ENCODE peak calls at places on chromosome 19, in seven cellular contexts. One of them, this sample, is unnamed.

GRCh38 chr19:46571495-46571894 is 29.6 kb upstream of the CALM3 start:
- DNase-seq in transverse colon: no peak
- DNase-seq in osteoblast: peak; percentile 86
- DNase-seq in natural killer cell: no peak
- DNase-seq in Right ventricle myocardium superior: no peak
- DNase-seq in NCI-H510A: no peak
- DNase-seq in T-cell: no peak
- DNase-seq in this sample: no peak

GRCh38 chr19:38417544-38418506 is 8.2 kb downstream of the RASGRP4 start:
- DNase-seq in transverse colon: peak; percentile 75
- DNase-seq in osteoblast: peak; percentile 58
- DNase-seq in natural killer cell: no peak
- DNase-seq in Right ventricle myocardium superior: peak; percentile 87
- DNase-seq in NCI-H510A: peak; percentile 23
- DNase-seq in T-cell: peak; percentile 26
- DNase-seq in this sample: peak; percentile 85

GRCh38 chr19:18062043-18062442 is 24.7 kb downstream of the IL12RB1 start:
- DNase-seq in transverse colon: no peak
- DNase-seq in osteoblast: no peak
- DNase-seq in natural killer cell: no peak
- DNase-seq in Right ventricle myocardium superior: peak; percentile 22
- DNase-seq in NCI-H510A: peak; percentile 33
- DNase-seq in T-cell: no peak
- DNase-seq in this sample: no peak

GRCh38 chr19:3062165-3063105 is at the start of gene TLE5:
- DNase-seq in transverse colon: peak; percentile 80
- DNase-seq in osteoblast: peak; percentile 99
- DNase-seq in natural killer cell: peak; percentile 66
- DNase-seq in Right ventricle myocardium superior: peak; percentile 82
- DNase-seq in NCI-H510A: peak; percentile 47
- DNase-seq in T-cell: peak; percentile 73
- DNase-seq in this sample: peak; percentile 93

GRCh38 chr19:39398297-39398864 is 7.2 kb downstream of the MED29 start:
- DNase-seq in transverse colon: peak; percentile 89
- DNase-seq in osteoblast: peak; percentile 91
- DNase-seq in natural killer cell: peak; percentile 59
- DNase-seq in Right ventricle myocardium superior: peak; percentile 89
- DNase-seq in NCI-H510A: no peak
- DNase-seq in T-cell: peak; percentile 20
- DNase-seq in this sample: peak; percentile 84

GRCh38 chr19:29292562-29292961 is 79.6 kb upstream of the UQCRFS1 start:
- DNase-seq in transverse colon: no peak
- DNase-seq in osteoblast: no peak
- DNase-seq in natural killer cell: no peak
- DNase-seq in Right ventricle myocardium superior: no peak
- DNase-seq in NCI-H510A: no peak
- DNase-seq in T-cell: no peak
- DNase-seq in this sample: no peak

GRCh38 chr19:13918726-13919411 is 12.9 kb downstream of the CC2D1A start:
- DNase-seq in transverse colon: no peak
- DNase-seq in osteoblast: peak; percentile 45
- DNase-seq in natural killer cell: no peak
- DNase-seq in Right ventricle myocardium superior: no peak
- DNase-seq in NCI-H510A: no peak
- DNase-seq in T-cell: no peak
- DNase-seq in this sample: no peak

GRCh38 chr19:46919324-46919723 is 58.5 kb downstream of the ARHGAP35 start:
- DNase-seq in transverse colon: no peak
- DNase-seq in osteoblast: peak; percentile 41
- DNase-seq in natural killer cell: no peak
- DNase-seq in Right ventricle myocardium superior: no peak
- DNase-seq in NCI-H510A: no peak
- DNase-seq in T-cell: no peak
- DNase-seq in this sample: no peak

GRCh38 chr19:8399681-8400188 is 9.6 kb downstream of the RAB11B start:
- DNase-seq in transverse colon: no peak
- DNase-seq in osteoblast: peak; percentile 27
- DNase-seq in natural killer cell: no peak
- DNase-seq in Right ventricle myocardium superior: no peak
- DNase-seq in NCI-H510A: no peak
- DNase-seq in T-cell: no peak
- DNase-seq in this sample: no peak

GRCh38 chr19:18292460-18292809 is 11.0 kb upstream of the JUND start:
- DNase-seq in transverse colon: no peak
- DNase-seq in osteoblast: no peak
- DNase-seq in natural killer cell: no peak
- DNase-seq in Right ventricle myocardium superior: no peak
- DNase-seq in NCI-H510A: no peak
- DNase-seq in T-cell: no peak
- DNase-seq in this sample: no peak

GRCh38 chr19:13098291-13099072 is 4.2 kb downstream of the LYL1 start:
- DNase-seq in transverse colon: no peak
- DNase-seq in osteoblast: peak; percentile 98
- DNase-seq in natural killer cell: no peak
- DNase-seq in Right ventricle myocardium superior: no peak
- DNase-seq in NCI-H510A: no peak
- DNase-seq in T-cell: no peak
- DNase-seq in this sample: peak; percentile 81

GRCh38 chr19:46951236-46951986 is 68.2 kb upstream of the NPAS1 start:
- DNase-seq in transverse colon: peak; percentile 88
- DNase-seq in osteoblast: peak; percentile 86
- DNase-seq in natural killer cell: no peak
- DNase-seq in Right ventricle myocardium superior: no peak
- DNase-seq in NCI-H510A: no peak
- DNase-seq in T-cell: no peak
- DNase-seq in this sample: no peak

GRCh38 chr19:47095707-47096704 is 17.6 kb downstream of the ZC3H4 start:
- DNase-seq in transverse colon: peak; percentile 96
- DNase-seq in osteoblast: no peak
- DNase-seq in natural killer cell: no peak
- DNase-seq in Right ventricle myocardium superior: peak; percentile 83
- DNase-seq in NCI-H510A: no peak
- DNase-seq in T-cell: no peak
- DNase-seq in this sample: peak; percentile 88

GRCh38 chr19:11256189-11256588 is 6.1 kb downstream of the DOCK6 start:
- DNase-seq in transverse colon: no peak
- DNase-seq in osteoblast: peak; percentile 70
- DNase-seq in natural killer cell: no peak
- DNase-seq in Right ventricle myocardium superior: peak; percentile 73
- DNase-seq in NCI-H510A: no peak
- DNase-seq in T-cell: no peak
- DNase-seq in this sample: peak; percentile 87

GRCh38 chr19:48085077-48085476 is 25.5 kb downstream of the PLA2G4C start:
- DNase-seq in transverse colon: no peak
- DNase-seq in osteoblast: no peak
- DNase-seq in natural killer cell: no peak
- DNase-seq in Right ventricle myocardium superior: no peak
- DNase-seq in NCI-H510A: no peak
- DNase-seq in T-cell: no peak
- DNase-seq in this sample: no peak

GRCh38 chr19:57558525-57558924 is 1.1 kb downstream of the ZNF550 start:
- DNase-seq in transverse colon: no peak
- DNase-seq in osteoblast: peak; percentile 45
- DNase-seq in natural killer cell: no peak
- DNase-seq in Right ventricle myocardium superior: no peak
- DNase-seq in NCI-H510A: no peak
- DNase-seq in T-cell: no peak
- DNase-seq in this sample: no peak

GRCh38 chr19:21202865-21203494 is 61.1 kb downstream of the ZNF431 start:
- DNase-seq in transverse colon: no peak
- DNase-seq in osteoblast: peak; percentile 79
- DNase-seq in natural killer cell: no peak
- DNase-seq in Right ventricle myocardium superior: no peak
- DNase-seq in NCI-H510A: no peak
- DNase-seq in T-cell: peak; percentile 2
- DNase-seq in this sample: no peak

GRCh38 chr19:41895745-41896580 is 13.0 kb downstream of the ARHGEF1 start:
- DNase-seq in transverse colon: no peak
- DNase-seq in osteoblast: peak; percentile 88
- DNase-seq in natural killer cell: no peak
- DNase-seq in Right ventricle myocardium superior: no peak
- DNase-seq in NCI-H510A: no peak
- DNase-seq in T-cell: no peak
- DNase-seq in this sample: no peak

GRCh38 chr19:29630661-29631060 is 24.6 kb downstream of the POP4 start:
- DNase-seq in transverse colon: no peak
- DNase-seq in osteoblast: no peak
- DNase-seq in natural killer cell: no peak
- DNase-seq in Right ventricle myocardium superior: no peak
- DNase-seq in NCI-H510A: no peak
- DNase-seq in T-cell: no peak
- DNase-seq in this sample: no peak

GRCh38 chr19:49766938-49767315 is at the start of gene AP2A1:
- DNase-seq in transverse colon: no peak
- DNase-seq in osteoblast: peak; percentile 82
- DNase-seq in natural killer cell: no peak
- DNase-seq in Right ventricle myocardium superior: no peak
- DNase-seq in NCI-H510A: no peak
- DNase-seq in T-cell: no peak
- DNase-seq in this sample: no peak

GRCh38 chr19:43956827-43957226 is 5.8 kb downstream of the ZNF221 start:
- DNase-seq in transverse colon: no peak
- DNase-seq in osteoblast: no peak
- DNase-seq in natural killer cell: no peak
- DNase-seq in Right ventricle myocardium superior: no peak
- DNase-seq in NCI-H510A: no peak
- DNase-seq in T-cell: no peak
- DNase-seq in this sample: no peak

GRCh38 chr19:33100894-33101644 is 20.1 kb downstream of the GPATCH1 start:
- DNase-seq in transverse colon: peak; percentile 81
- DNase-seq in osteoblast: no peak
- DNase-seq in natural killer cell: no peak
- DNase-seq in Right ventricle myocardium superior: no peak
- DNase-seq in NCI-H510A: no peak
- DNase-seq in T-cell: no peak
- DNase-seq in this sample: no peak

GRCh38 chr19:44808463-44809371 is at the start of gene BCAM:
- DNase-seq in transverse colon: peak; percentile 70
- DNase-seq in osteoblast: peak; percentile 99
- DNase-seq in natural killer cell: no peak
- DNase-seq in Right ventricle myocardium superior: peak; percentile 89
- DNase-seq in NCI-H510A: peak; percentile 49
- DNase-seq in T-cell: no peak
- DNase-seq in this sample: peak; percentile 95

GRCh38 chr19:58409010-58409790 is 751 bp downstream of the ZNF584 start:
- DNase-seq in transverse colon: no peak
- DNase-seq in osteoblast: peak; percentile 87
- DNase-seq in natural killer cell: no peak
- DNase-seq in Right ventricle myocardium superior: no peak
- DNase-seq in NCI-H510A: no peak
- DNase-seq in T-cell: no peak
- DNase-seq in this sample: peak; percentile 42

GRCh38 chr19:47886010-47886559 is at the start of gene SULT2A1:
- DNase-seq in transverse colon: no peak
- DNase-seq in osteoblast: no peak
- DNase-seq in natural killer cell: no peak
- DNase-seq in Right ventricle myocardium superior: no peak
- DNase-seq in NCI-H510A: no peak
- DNase-seq in T-cell: no peak
- DNase-seq in this sample: no peak

GRCh38 chr19:1449467-1450442 is at the start of gene APC2:
- DNase-seq in transverse colon: no peak
- DNase-seq in osteoblast: peak; percentile 99
- DNase-seq in natural killer cell: no peak
- DNase-seq in Right ventricle myocardium superior: no peak
- DNase-seq in NCI-H510A: no peak
- DNase-seq in T-cell: no peak
- DNase-seq in this sample: peak; percentile 52

GRCh38 chr19:42596391-42597071 is 1.8 kb upstream of the CEACAM8 start:
- DNase-seq in transverse colon: peak; percentile 39
- DNase-seq in osteoblast: peak; percentile 58
- DNase-seq in natural killer cell: no peak
- DNase-seq in Right ventricle myocardium superior: no peak
- DNase-seq in NCI-H510A: no peak
- DNase-seq in T-cell: no peak
- DNase-seq in this sample: peak; percentile 60

GRCh38 chr19:48543121-48543710 is 8.8 kb upstream of the SULT2B1 start:
- DNase-seq in transverse colon: peak; percentile 67
- DNase-seq in osteoblast: peak; percentile 93
- DNase-seq in natural killer cell: no peak
- DNase-seq in Right ventricle myocardium superior: no peak
- DNase-seq in NCI-H510A: peak; percentile 79
- DNase-seq in T-cell: no peak
- DNase-seq in this sample: no peak

GRCh38 chr19:57830071-57830602 is at the start of gene ZNF587B:
- DNase-seq in transverse colon: peak; percentile 64
- DNase-seq in osteoblast: peak; percentile 86
- DNase-seq in natural killer cell: peak; percentile 28
- DNase-seq in Right ventricle myocardium superior: peak; percentile 86
- DNase-seq in NCI-H510A: no peak
- DNase-seq in T-cell: peak; percentile 22
- DNase-seq in this sample: peak; percentile 93

GRCh38 chr19:9885077-9885552 is 50.0 kb downstream of the PIN1 start:
- DNase-seq in transverse colon: no peak
- DNase-seq in osteoblast: peak; percentile 74
- DNase-seq in natural killer cell: no peak
- DNase-seq in Right ventricle myocardium superior: peak; percentile 71
- DNase-seq in NCI-H510A: no peak
- DNase-seq in T-cell: no peak
- DNase-seq in this sample: peak; percentile 70

GRCh38 chr19:52961981-52962380 is 700 bp downstream of the ZNF816 start:
- DNase-seq in transverse colon: no peak
- DNase-seq in osteoblast: no peak
- DNase-seq in natural killer cell: no peak
- DNase-seq in Right ventricle myocardium superior: no peak
- DNase-seq in NCI-H510A: no peak
- DNase-seq in T-cell: no peak
- DNase-seq in this sample: no peak

GRCh38 chr19:34480971-34481821 is at the start of gene WTIP:
- DNase-seq in transverse colon: peak; percentile 41
- DNase-seq in osteoblast: peak; percentile 99
- DNase-seq in natural killer cell: no peak
- DNase-seq in Right ventricle myocardium superior: peak; percentile 86
- DNase-seq in NCI-H510A: no peak
- DNase-seq in T-cell: no peak
- DNase-seq in this sample: peak; percentile 93